ENCODE peak calls at places on chromosomes 1 and 21, in six cellular contexts. One of them, this sample, is unnamed.

GRCh38 chr1:208329291-208329690 is 85.1 kb upstream of the PLXNA2 start:
- DNase-seq in astrocyte of the spinal cord: no peak
- DNase-seq in CD14-positive monocyte: no peak
- DNase-seq in mammary epithelial cell: peak; percentile 6
- DNase-seq in AG10803: no peak
- DNase-seq in ovary: no peak
- DNase-seq in this sample: no peak

GRCh38 chr1:231808990-231809389 is 182.4 kb downstream of the DISC1 start:
- DNase-seq in astrocyte of the spinal cord: peak; percentile 74
- DNase-seq in CD14-positive monocyte: peak; percentile 74
- DNase-seq in mammary epithelial cell: peak; percentile 61
- DNase-seq in AG10803: peak; percentile 92
- DNase-seq in ovary: no peak
- DNase-seq in this sample: no peak

GRCh38 chr1:32205401-32206370 is at the start of gene IQCC:
- DNase-seq in astrocyte of the spinal cord: peak; percentile 78
- DNase-seq in CD14-positive monocyte: peak; percentile 80
- DNase-seq in mammary epithelial cell: peak; percentile 79
- DNase-seq in AG10803: peak; percentile 72
- DNase-seq in ovary: peak; percentile 92
- DNase-seq in this sample: peak; percentile 76

GRCh38 chr1:14421295-14421976 is 177.0 kb upstream of the KAZN start:
- DNase-seq in astrocyte of the spinal cord: no peak
- DNase-seq in CD14-positive monocyte: no peak
- DNase-seq in mammary epithelial cell: no peak
- DNase-seq in AG10803: no peak
- DNase-seq in ovary: no peak
- DNase-seq in this sample: no peak

GRCh38 chr1:113041569-113042335 is 31.2 kb upstream of the LRIG2 start:
- DNase-seq in astrocyte of the spinal cord: no peak
- DNase-seq in CD14-positive monocyte: no peak
- DNase-seq in mammary epithelial cell: no peak
- DNase-seq in AG10803: no peak
- DNase-seq in ovary: no peak
- DNase-seq in this sample: no peak

GRCh38 chr21:45270306-45270821 is 17.3 kb downstream of the POFUT2 start:
- DNase-seq in astrocyte of the spinal cord: no peak
- DNase-seq in CD14-positive monocyte: peak; percentile 9
- DNase-seq in mammary epithelial cell: no peak
- DNase-seq in AG10803: peak; percentile 7
- DNase-seq in ovary: peak; percentile 25
- DNase-seq in this sample: no peak

GRCh38 chr1:36962991-36963390 is 71.3 kb downstream of the GRIK3 start:
- DNase-seq in astrocyte of the spinal cord: no peak
- DNase-seq in CD14-positive monocyte: no peak
- DNase-seq in mammary epithelial cell: no peak
- DNase-seq in AG10803: no peak
- DNase-seq in ovary: no peak
- DNase-seq in this sample: no peak

GRCh38 chr1:93692983-93693591 is 11.4 kb upstream of the BCAR3 start:
- DNase-seq in astrocyte of the spinal cord: peak; percentile 78
- DNase-seq in CD14-positive monocyte: peak; percentile 71
- DNase-seq in mammary epithelial cell: peak; percentile 97
- DNase-seq in AG10803: peak; percentile 84
- DNase-seq in ovary: no peak
- DNase-seq in this sample: no peak

GRCh38 chr1:59057801-59058200 is 239.1 kb upstream of the FGGY start:
- DNase-seq in astrocyte of the spinal cord: no peak
- DNase-seq in CD14-positive monocyte: no peak
- DNase-seq in mammary epithelial cell: no peak
- DNase-seq in AG10803: peak; percentile 54
- DNase-seq in ovary: no peak
- DNase-seq in this sample: no peak

GRCh38 chr1:51654000-51654399 is 37.1 kb downstream of the OSBPL9 start:
- DNase-seq in astrocyte of the spinal cord: no peak
- DNase-seq in CD14-positive monocyte: no peak
- DNase-seq in mammary epithelial cell: no peak
- DNase-seq in AG10803: no peak
- DNase-seq in ovary: no peak
- DNase-seq in this sample: no peak

GRCh38 chr1:100597069-100597741 is 59.3 kb downstream of the GPR88 start:
- DNase-seq in astrocyte of the spinal cord: peak; percentile 91
- DNase-seq in CD14-positive monocyte: no peak
- DNase-seq in mammary epithelial cell: peak; percentile 67
- DNase-seq in AG10803: peak; percentile 87
- DNase-seq in ovary: no peak
- DNase-seq in this sample: no peak

GRCh38 chr1:239317948-239318347 is 68.4 kb upstream of the CHRM3 start:
- DNase-seq in astrocyte of the spinal cord: no peak
- DNase-seq in CD14-positive monocyte: no peak
- DNase-seq in mammary epithelial cell: no peak
- DNase-seq in AG10803: no peak
- DNase-seq in ovary: no peak
- DNase-seq in this sample: no peak

GRCh38 chr1:58785424-58786058 is 1.7 kb upstream of the JUN start:
- DNase-seq in astrocyte of the spinal cord: peak; percentile 69
- DNase-seq in CD14-positive monocyte: no peak
- DNase-seq in mammary epithelial cell: peak; percentile 90
- DNase-seq in AG10803: peak; percentile 70
- DNase-seq in ovary: peak; percentile 55
- DNase-seq in this sample: peak; percentile 50

GRCh38 chr1:15974855-15975254 is 1.0 kb downstream of the ZBTB17 start:
- DNase-seq in astrocyte of the spinal cord: no peak
- DNase-seq in CD14-positive monocyte: no peak
- DNase-seq in mammary epithelial cell: peak; percentile 53
- DNase-seq in AG10803: no peak
- DNase-seq in ovary: no peak
- DNase-seq in this sample: no peak

GRCh38 chr1:225645194-225645593 is 7.7 kb downstream of the ENAH start:
- DNase-seq in astrocyte of the spinal cord: no peak
- DNase-seq in CD14-positive monocyte: no peak
- DNase-seq in mammary epithelial cell: no peak
- DNase-seq in AG10803: no peak
- DNase-seq in ovary: no peak
- DNase-seq in this sample: no peak

GRCh38 chr1:201703646-201704438 is 125.1 kb upstream of the IPO9 start:
- DNase-seq in astrocyte of the spinal cord: peak; percentile 81
- DNase-seq in CD14-positive monocyte: peak; percentile 76
- DNase-seq in mammary epithelial cell: peak; percentile 54
- DNase-seq in AG10803: peak; percentile 79
- DNase-seq in ovary: peak; percentile 88
- DNase-seq in this sample: peak; percentile 38

GRCh38 chr1:66333463-66334232 is 200.3 kb upstream of the SGIP1 start:
- DNase-seq in astrocyte of the spinal cord: no peak
- DNase-seq in CD14-positive monocyte: no peak
- DNase-seq in mammary epithelial cell: no peak
- DNase-seq in AG10803: no peak
- DNase-seq in ovary: no peak
- DNase-seq in this sample: no peak

DNA sequence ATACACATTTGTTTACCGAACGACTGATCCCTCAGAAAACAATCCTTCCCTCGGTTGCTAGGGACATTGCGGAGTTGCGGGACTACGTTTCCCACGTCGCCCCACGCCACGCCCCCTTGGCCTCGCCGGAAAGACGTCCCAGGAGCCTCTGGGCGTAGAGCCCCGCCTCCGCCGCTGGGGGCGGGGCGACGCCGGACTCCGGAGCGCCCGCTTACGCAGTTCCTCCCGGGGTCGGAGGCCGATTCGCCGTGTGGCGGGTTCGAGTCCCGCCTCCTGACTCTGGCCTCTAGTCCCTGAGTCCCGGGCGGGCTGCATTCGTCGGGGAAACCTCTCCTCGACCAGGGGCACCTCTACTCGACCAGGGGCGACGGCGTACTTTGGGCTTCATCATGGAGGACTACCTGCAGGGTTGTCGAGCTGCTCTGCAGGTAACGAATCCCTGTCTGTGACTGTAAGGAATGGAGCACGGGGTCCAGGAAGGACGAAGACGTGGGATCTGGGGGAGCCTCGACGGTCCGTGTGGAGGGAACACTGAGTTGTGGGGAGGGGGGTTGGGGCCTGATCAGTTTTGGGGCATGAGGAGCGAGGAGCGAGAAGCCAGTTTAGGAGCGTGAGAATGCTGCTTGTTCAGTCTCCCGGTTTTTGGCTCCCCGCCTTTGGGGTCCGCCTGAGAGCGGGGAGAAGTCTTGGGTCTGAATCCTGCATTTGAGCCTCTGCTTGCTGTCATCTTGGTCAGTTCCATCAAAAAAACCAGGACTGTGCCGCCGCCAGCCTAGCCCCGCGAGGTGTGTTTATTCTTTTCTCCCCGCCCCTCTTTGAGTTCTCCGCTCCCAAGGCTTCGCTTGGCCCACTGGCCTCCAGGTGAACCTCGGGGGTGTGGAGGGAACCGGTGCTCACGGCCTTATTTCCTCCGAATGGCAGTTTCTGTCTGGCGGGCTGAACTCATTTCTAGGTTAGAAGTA is at the start of gene PRUNE1:
- DNase-seq in astrocyte of the spinal cord: peak; percentile 96
- DNase-seq in CD14-positive monocyte: peak; percentile 99
- DNase-seq in mammary epithelial cell: peak; percentile 93
- DNase-seq in AG10803: peak; percentile 96
- DNase-seq in ovary: peak; percentile 99
- DNase-seq in this sample: peak; percentile 91
- TF ChIP-seq CTCF in astrocyte of the spinal cord: no peak
- TF ChIP-seq CTCF in CD14-positive monocyte: no peak
- TF ChIP-seq CTCF in mammary epithelial cell: no peak
- TF ChIP-seq CTCF in AG10803: no peak
- TF ChIP-seq CTCF in ovary: peak; percentile 22
- TF ChIP-seq CTCF in this sample: no peak

DNA sequence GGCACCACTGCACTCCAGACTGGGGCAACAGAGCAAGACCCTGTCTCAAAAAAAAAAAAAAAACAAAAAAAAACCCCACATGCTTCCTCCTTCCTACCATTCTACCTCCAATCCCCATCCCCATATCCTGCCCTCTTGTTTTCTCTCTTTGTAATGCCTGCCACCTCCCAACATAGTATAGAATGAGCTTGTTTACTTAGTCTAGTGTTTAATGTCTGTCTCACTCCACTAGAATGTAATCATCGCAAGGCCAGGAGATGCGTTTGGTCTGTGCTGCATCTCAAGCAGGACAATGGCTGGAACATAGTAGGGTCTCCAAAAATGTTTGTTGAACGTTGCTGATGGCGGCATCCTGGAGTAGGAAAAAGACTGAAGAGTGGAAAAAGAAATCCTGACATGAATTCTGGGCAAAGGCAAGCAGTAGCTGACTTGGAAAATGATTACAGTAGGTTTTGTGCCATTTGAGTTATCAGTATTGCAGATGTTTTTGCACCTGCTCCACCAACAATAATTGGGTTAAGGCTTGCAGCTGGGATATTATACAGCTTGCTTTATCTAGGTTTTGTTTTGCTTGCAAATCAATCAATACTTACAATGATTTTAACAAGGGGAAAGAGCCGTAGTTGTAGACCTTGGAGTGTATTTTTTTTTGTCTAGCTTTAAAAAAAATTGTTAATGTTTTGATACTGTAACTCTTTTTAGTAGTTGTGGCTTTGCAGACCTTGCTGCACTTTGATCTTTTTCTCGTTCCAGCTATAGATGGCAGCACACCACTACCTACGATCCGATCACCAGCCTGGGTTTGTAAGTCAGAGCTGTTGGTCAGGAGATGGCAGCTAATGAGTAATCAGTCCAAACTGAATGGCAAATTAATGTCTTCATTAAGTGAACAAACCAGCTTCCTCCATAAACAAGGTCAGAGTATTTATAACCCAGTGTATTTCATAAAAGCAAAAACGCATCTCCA is 62.4 kb downstream of the BACH1 start:
- DNase-seq in astrocyte of the spinal cord: no peak
- DNase-seq in CD14-positive monocyte: no peak
- DNase-seq in mammary epithelial cell: peak; percentile 9
- DNase-seq in AG10803: no peak
- DNase-seq in ovary: no peak
- DNase-seq in this sample: no peak
- TF ChIP-seq CTCF in astrocyte of the spinal cord: no peak
- TF ChIP-seq CTCF in CD14-positive monocyte: no peak
- TF ChIP-seq CTCF in mammary epithelial cell: no peak
- TF ChIP-seq CTCF in AG10803: no peak
- TF ChIP-seq CTCF in ovary: no peak
- TF ChIP-seq CTCF in this sample: no peak

GRCh38 chr1:214979191-214979590 is 103.3 kb upstream of the KCNK2 start:
- DNase-seq in astrocyte of the spinal cord: no peak
- DNase-seq in CD14-positive monocyte: no peak
- DNase-seq in mammary epithelial cell: peak; percentile 6
- DNase-seq in AG10803: no peak
- DNase-seq in ovary: no peak
- DNase-seq in this sample: no peak

GRCh38 chr1:214977133-214977532 is 105.4 kb upstream of the KCNK2 start:
- DNase-seq in astrocyte of the spinal cord: peak; percentile 78
- DNase-seq in CD14-positive monocyte: no peak
- DNase-seq in mammary epithelial cell: no peak
- DNase-seq in AG10803: no peak
- DNase-seq in ovary: no peak
- DNase-seq in this sample: no peak

GRCh38 chr1:214980931-214981330 is 101.6 kb upstream of the KCNK2 start:
- DNase-seq in astrocyte of the spinal cord: no peak
- DNase-seq in CD14-positive monocyte: no peak
- DNase-seq in mammary epithelial cell: no peak
- DNase-seq in AG10803: no peak
- DNase-seq in ovary: no peak
- DNase-seq in this sample: no peak

GRCh38 chr1:214976665-214977064 is 105.9 kb upstream of the KCNK2 start:
- DNase-seq in astrocyte of the spinal cord: no peak
- DNase-seq in CD14-positive monocyte: no peak
- DNase-seq in mammary epithelial cell: no peak
- DNase-seq in AG10803: no peak
- DNase-seq in ovary: no peak
- DNase-seq in this sample: no peak

DNA sequence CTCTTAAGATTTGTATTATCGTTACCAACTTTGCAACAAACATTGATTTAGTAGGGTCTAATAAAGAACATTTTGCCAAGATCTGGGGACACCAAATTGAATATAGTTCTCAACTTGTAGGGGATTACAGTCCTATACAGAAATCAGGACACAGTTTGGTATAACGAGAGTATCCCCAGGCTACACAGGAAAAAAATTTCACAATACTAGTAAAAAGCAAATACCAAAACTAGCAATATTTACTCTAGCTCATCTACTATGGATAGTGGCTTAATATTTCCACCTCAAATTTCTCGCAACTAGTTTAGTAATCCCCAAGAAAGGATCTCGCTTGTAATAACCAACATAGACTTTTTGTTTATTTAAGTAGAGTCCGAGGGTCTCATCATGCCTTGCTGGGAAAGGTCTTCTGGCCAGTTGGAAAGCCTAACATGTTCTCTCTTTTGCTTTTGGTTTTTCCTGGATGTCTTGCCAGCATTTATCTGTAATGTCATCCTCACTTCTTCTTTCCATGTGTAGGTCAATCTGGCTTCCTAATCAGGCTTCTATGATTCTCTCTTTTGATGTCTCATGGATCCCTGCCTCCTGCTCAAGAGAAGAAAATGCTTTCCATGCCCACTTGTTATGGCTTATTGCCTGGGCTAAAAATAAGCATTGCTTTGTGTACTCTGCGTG is 104.7 kb upstream of the KCNK2 start:
- DNase-seq in astrocyte of the spinal cord: no peak
- DNase-seq in CD14-positive monocyte: no peak
- DNase-seq in mammary epithelial cell: no peak
- DNase-seq in AG10803: no peak
- DNase-seq in ovary: no peak
- DNase-seq in this sample: no peak
- TF ChIP-seq CTCF in astrocyte of the spinal cord: no peak
- TF ChIP-seq CTCF in CD14-positive monocyte: no peak
- TF ChIP-seq CTCF in mammary epithelial cell: no peak
- TF ChIP-seq CTCF in AG10803: no peak
- TF ChIP-seq CTCF in ovary: no peak
- TF ChIP-seq CTCF in this sample: no peak

GRCh38 chr1:42035205-42035829 is 116.6 kb upstream of the HIVEP3 start:
- DNase-seq in astrocyte of the spinal cord: peak; percentile 61
- DNase-seq in CD14-positive monocyte: no peak
- DNase-seq in mammary epithelial cell: peak; percentile 61
- DNase-seq in AG10803: peak; percentile 47
- DNase-seq in ovary: peak; percentile 76
- DNase-seq in this sample: no peak
- TF ChIP-seq CTCF in astrocyte of the spinal cord: peak; percentile 33
- TF ChIP-seq CTCF in CD14-positive monocyte: peak; percentile 56
- TF ChIP-seq CTCF in mammary epithelial cell: peak; percentile 3
- TF ChIP-seq CTCF in AG10803: no peak
- TF ChIP-seq CTCF in ovary: peak; percentile 54
- TF ChIP-seq CTCF in this sample: no peak

This sample was measured in activated B cell treated with CpG ODN at 0.5 μM for 24 hours.